ENCODE peak calls at places on chromosomes 2 and 18, in six cellular contexts. Z is B cell, P is mesendoderm, X is NCI-H82, U is GM23248, A is T-cell. V is an unnamed sample.
A peak's percentile ranks its signal among the peaks of the same experiment; 100 is the strongest.

GRCh38 chr2:181892795-181893435 is 1.4 kb downstream of the ITPRID2 start:
- DNase-seq in Z (no peak), P (no peak), X (no peak), U (peak; percentile 64), A (no peak), V (no peak)

GRCh38 chr2:130346741-130347066 is 4.0 kb downstream of the IMP4 start:
- DNase-seq in Z (no peak), P (no peak), X (no peak), U (no peak), A (no peak), V (no peak)

GRCh38 chr2:211599146-211599545 is 939.5 kb downstream of the ERBB4 start:
- DNase-seq in Z (no peak), P (no peak), X (peak; percentile 18), U (no peak), A (no peak), V (no peak)

GRCh38 chr2:106107509-106108131 is 86.5 kb downstream of the UXS1 start:
- DNase-seq in Z (no peak), P (no peak), X (no peak), U (peak; percentile 68), A (no peak), V (no peak)

GRCh38 chr18:10141559-10141958 is 227.7 kb downstream of the VAPA start:
- DNase-seq in Z (no peak), P (no peak), X (no peak), U (peak; percentile 4), A (no peak), V (no peak)

GRCh38 chr18:61556316-61556715 is 223.1 kb downstream of the CDH20 start:
- DNase-seq in Z (no peak), P (no peak), X (no peak), U (no peak), A (no peak), V (no peak)

GRCh38 chr2:128395196-128395595 is 76.5 kb upstream of the HS6ST1 start:
- DNase-seq in Z (no peak), P (no peak), X (no peak), U (no peak), A (no peak), V (no peak)

GRCh38 chr18:11728247-11728646 is 39.2 kb downstream of the GNAL start:
- DNase-seq in Z (no peak), P (peak; percentile 84), X (peak; percentile 61), U (no peak), A (no peak), V (peak; percentile 65)

GRCh38 chr2:84694088-84694622 is 177.9 kb downstream of the DNAH6 start:
- DNase-seq in Z (no peak), P (no peak), X (no peak), U (no peak), A (peak; percentile 36), V (no peak)

GRCh38 chr2:88692187-88692586 is 714 bp downstream of the RPIA start:
- DNase-seq in Z (peak; percentile 23), P (peak; percentile 32), X (peak; percentile 62), U (peak; percentile 56), A (no peak), V (peak; percentile 15)

GRCh38 chr2:241234962-241235361 is 46.5 kb downstream of the ANO7 start:
- DNase-seq in Z (no peak), P (no peak), X (no peak), U (no peak), A (no peak), V (no peak)

GRCh38 chr18:5890606-5891360 is 4.5 kb downstream of the TMEM200C start:
- DNase-seq in Z (peak; percentile 80), P (peak; percentile 79), X (no peak), U (no peak), A (no peak), V (peak; percentile 41)

GRCh38 chr2:60535392-60536312 is 17.8 kb downstream of the BCL11A start:
- DNase-seq in Z (no peak), P (no peak), X (peak; percentile 50), U (no peak), A (no peak), V (no peak)

GRCh38 chr2:205858781-205859478 is 176.6 kb downstream of the NRP2 start:
- DNase-seq in Z (no peak), P (peak; percentile 16), X (no peak), U (peak; percentile 72), A (no peak), V (no peak)

GRCh38 chr18:5707586-5707985 is 163.8 kb upstream of the EPB41L3 start:
- DNase-seq in Z (no peak), P (no peak), X (no peak), U (no peak), A (no peak), V (no peak)

GRCh38 chr2:229974271-229974670 is 52.0 kb downstream of the FBXO36 start:
- DNase-seq in Z (no peak), P (peak; percentile 55), X (no peak), U (peak; percentile 68), A (no peak), V (no peak)

GRCh38 chr2:155250800-155251199 is 552.3 kb downstream of the KCNJ3 start:
- DNase-seq in Z (no peak), P (peak; percentile 70), X (peak; percentile 38), U (peak; percentile 1), A (no peak), V (peak; percentile 74)

GRCh38 chr2:148209598-148209997 is 188.7 kb downstream of the MBD5 start:
- DNase-seq in Z (no peak), P (peak; percentile 85), X (peak; percentile 51), U (no peak), A (no peak), V (peak; percentile 21)

GRCh38 chr2:24883946-24884345 is 36.1 kb downstream of the ADCY3 start:
- DNase-seq in Z (no peak), P (no peak), X (no peak), U (peak; percentile 70), A (no peak), V (no peak)

GRCh38 chr18:53153281-53153680 is 813.3 kb downstream of the DCC start:
- DNase-seq in Z (no peak), P (peak; percentile 56), X (peak; percentile 18), U (no peak), A (no peak), V (peak; percentile 48)

GRCh38 chr18:55821219-55821618 is 233.2 kb upstream of the TCF4 start:
- DNase-seq in Z (no peak), P (no peak), X (no peak), U (peak; percentile 72), A (no peak), V (no peak)

GRCh38 chr2:234670804-234671203 is 173.9 kb upstream of the ARL4C start:
- DNase-seq in Z (no peak), P (peak; percentile 44), X (peak; percentile 69), U (no peak), A (no peak), V (no peak)

V was measured in SK-MEL-5.